ENCODE peak calls at places on chromosomes 13 and 19, in six cellular contexts. W, T, R, Q, M and C are unnamed samples.

GRCh38 chr13:84651288-84651687 is 769.0 kb upstream of the SLITRK1 start:
- DNase-seq in W (no peak), T (peak; percentile 85), R (no peak), Q (no peak), M (peak; percentile 88), C (no peak)

GRCh38 chr19:1875646-1876493 is 9.4 kb downstream of the ABHD17A start:
- DNase-seq in W (peak; percentile 85), T (peak; percentile 83), R (peak; percentile 88), Q (peak; percentile 91), M (peak; percentile 94), C (peak; percentile 93)

GRCh38 chr19:34759218-34759917 is 13.6 kb downstream of the ZNF599 start:
- DNase-seq in W (no peak), T (no peak), R (peak; percentile 10), Q (no peak), M (peak; percentile 1), C (no peak)

GRCh38 chr13:34413538-34414210 is 528.4 kb upstream of the NBEA start:
- DNase-seq in W (no peak), T (no peak), R (no peak), Q (no peak), M (no peak), C (no peak)

GRCh38 chr19:18156841-18157464 is 4.0 kb downstream of the PIK3R2 start:
- DNase-seq in W (no peak), T (peak; percentile 83), R (no peak), Q (no peak), M (peak; percentile 86), C (no peak)

GRCh38 chr19:38134538-38135149 is 89.4 kb downstream of the DPF1 start:
- DNase-seq in W (peak; percentile 49), T (peak; percentile 37), R (peak; percentile 69), Q (peak; percentile 55), M (peak; percentile 43), C (no peak)

GRCh38 chr13:51632643-51633357 is 48.5 kb downstream of the WDFY2 start:
- DNase-seq in W (peak; percentile 54), T (no peak), R (no peak), Q (peak; percentile 41), M (no peak), C (peak; percentile 31)

GRCh38 chr13:106522112-106522511 is 13.3 kb downstream of the EFNB2 start:
- DNase-seq in W (no peak), T (no peak), R (no peak), Q (no peak), M (no peak), C (peak; percentile 22)

GRCh38 chr13:113110852-113111315 is 5.3 kb downstream of the F7 start:
- DNase-seq in W (no peak), T (no peak), R (no peak), Q (no peak), M (no peak), C (no peak)

GRCh38 chr13:106651442-106651841 is 83.5 kb upstream of the ARGLU1 start:
- DNase-seq in W (no peak), T (no peak), R (no peak), Q (no peak), M (no peak), C (no peak)

GRCh38 chr19:19416280-19416679 is 10.8 kb downstream of the GATAD2A start:
- DNase-seq in W (no peak), T (no peak), R (no peak), Q (no peak), M (no peak), C (no peak)

GRCh38 chr13:46639033-46639981 is 86.3 kb downstream of the LRCH1 start:
- DNase-seq in W (no peak), T (no peak), R (no peak), Q (no peak), M (peak; percentile 72), C (no peak)

GRCh38 chr13:30464496-30465351 is 1.0 kb downstream of the HMGB1 start:
- DNase-seq in W (peak; percentile 72), T (peak; percentile 70), R (peak; percentile 56), Q (peak; percentile 63), M (peak; percentile 84), C (peak; percentile 77)

GRCh38 chr13:39587939-39588338 is 15.1 kb downstream of the LHFPL6 start:
- DNase-seq in W (no peak), T (no peak), R (no peak), Q (no peak), M (peak; percentile 43), C (no peak)

GRCh38 chr19:18219911-18220631 is 6.2 kb downstream of the PDE4C start:
- DNase-seq in W (no peak), T (peak; percentile 33), R (no peak), Q (no peak), M (no peak), C (no peak)

GRCh38 chr19:52230685-52231084 is 38.7 kb upstream of the ZNF766 start:
- DNase-seq in W (no peak), T (no peak), R (no peak), Q (no peak), M (no peak), C (peak; percentile 42)

GRCh38 chr19:7010722-7011593 is 10.3 kb downstream of the MBD3L2B start:
- DNase-seq in W (no peak), T (no peak), R (no peak), Q (no peak), M (no peak), C (no peak)

GRCh38 chr19:54431255-54431838 is 16.1 kb downstream of the TTYH1 start:
- DNase-seq in W (no peak), T (peak; percentile 28), R (no peak), Q (no peak), M (no peak), C (no peak)

GRCh38 chr19:36420961-36421748 is 2.7 kb upstream of the ZFP82 start:
- DNase-seq in W (peak; percentile 14), T (peak; percentile 27), R (no peak), Q (peak; percentile 31), M (peak; percentile 28), C (peak; percentile 68)

DNA sequence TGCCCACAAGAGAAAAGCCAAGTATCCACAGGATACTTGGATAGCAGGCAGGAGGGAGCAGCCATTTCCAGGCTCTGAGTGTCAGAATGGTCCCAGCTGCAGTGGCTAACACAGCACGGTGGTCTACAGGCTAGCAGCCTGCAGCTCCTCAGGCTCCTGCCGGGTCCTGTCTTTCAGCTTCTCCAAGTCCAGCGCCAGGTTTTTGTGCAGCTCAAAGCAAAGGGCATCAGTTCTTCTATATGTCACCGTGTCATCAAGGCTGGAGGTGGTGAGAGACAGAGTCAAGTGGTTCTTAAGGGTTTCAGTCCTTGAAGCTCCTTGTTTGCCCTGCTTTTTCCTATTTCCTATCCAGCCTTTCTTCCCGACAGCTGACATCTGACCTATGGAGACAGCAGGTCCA is 188.6 kb downstream of the NUFIP1 start:
- DNase-seq in W (no peak), T (no peak), R (no peak), Q (no peak), M (no peak), C (no peak)
- H4K91ac ChIP-seq in W (no peak overlapping the region), T (no peak overlapping the region), R (no peak overlapping the region), Q (no peak overlapping the region), M (no peak overlapping the region), C (no peak overlapping the region)

DNA sequence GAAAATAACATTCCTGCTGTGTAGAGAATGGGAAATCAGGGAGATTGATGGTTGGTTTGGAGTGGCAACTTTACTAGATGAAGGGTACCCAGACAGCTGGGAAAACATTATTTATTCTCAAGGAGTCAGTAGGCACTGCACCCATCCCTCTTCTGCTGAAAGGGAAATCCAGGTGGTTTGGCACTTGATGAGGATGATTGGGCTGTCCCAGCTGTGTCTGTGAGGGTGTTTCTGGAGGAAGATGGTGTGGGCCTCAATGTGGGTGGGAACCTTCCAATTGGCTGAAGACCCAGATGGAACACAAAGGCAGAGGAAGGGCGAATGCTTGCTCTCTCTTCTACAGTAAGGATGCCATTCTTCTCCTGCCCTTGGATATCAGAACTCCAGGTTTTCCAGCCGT is 10.4 kb upstream of the SACS start:
- DNase-seq in W (no peak), T (no peak), R (no peak), Q (no peak), M (no peak), C (no peak)
- H2AK5ac ChIP-seq in W (no peak overlapping the region), T (no peak overlapping the region), R (no peak overlapping the region), Q (no peak overlapping the region), M (no peak overlapping the region), C (no peak overlapping the region)

GRCh38 chr13:102556806-102557205 is 40.0 kb upstream of the TPP2 start:
- DNase-seq in W (no peak), T (no peak), R (no peak), Q (no peak), M (no peak), C (no peak)
- H4K91ac ChIP-seq in W (no peak overlapping the region), T (no peak overlapping the region), R (no peak overlapping the region), Q (no peak overlapping the region), M (no peak overlapping the region), C (no peak overlapping the region)

GRCh38 chr13:109955598-109955997 is 169.2 kb upstream of the IRS2 start:
- DNase-seq in W (no peak), T (peak; percentile 53), R (no peak), Q (no peak), M (peak; percentile 55), C (no peak)

GRCh38 chr13:109954441-109954840 is 168.1 kb upstream of the IRS2 start:
- DNase-seq in W (no peak), T (no peak), R (no peak), Q (no peak), M (no peak), C (no peak)

GRCh38 chr13:109949395-109949794 is 163.0 kb upstream of the IRS2 start:
- DNase-seq in W (no peak), T (peak; percentile 23), R (no peak), Q (no peak), M (peak; percentile 13), C (no peak)

DNA sequence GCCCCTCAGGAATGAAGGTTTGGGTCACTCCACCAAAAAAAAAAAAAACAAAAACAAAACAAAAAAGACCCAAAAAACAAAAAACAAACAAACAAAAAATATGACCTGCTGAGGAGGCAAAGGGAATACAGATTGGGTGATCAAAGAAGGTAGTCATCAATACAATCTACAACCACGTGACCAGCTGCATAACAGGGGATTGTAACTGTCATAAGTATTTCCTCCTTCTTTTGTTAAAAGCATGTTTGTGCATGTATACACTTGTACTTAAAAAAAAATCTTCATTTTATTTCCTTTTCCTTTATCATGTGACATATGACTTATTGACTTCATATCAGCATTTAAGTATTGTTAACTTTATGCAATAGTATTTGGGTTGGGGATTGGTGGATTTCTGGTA is 165.1 kb upstream of the IRS2 start:
- DNase-seq in W (no peak), T (no peak), R (no peak), Q (no peak), M (no peak), C (no peak)
- H2AK5ac ChIP-seq in W (no peak overlapping the region), T (no peak overlapping the region), R (no peak overlapping the region), Q (no peak overlapping the region), M (no peak overlapping the region), C (no peak overlapping the region)